ENCODE peak calls at places on chromosomes 6 and 20, in four cellular contexts. One of them, this sample, is unnamed.

GRCh38 chr6:33790306-33790855 is 1.5 kb upstream of the LEMD2 start:
- DNase-seq in ascending aorta: no peak
- DNase-seq in body of pancreas: no peak
- DNase-seq in ovary: no peak
- DNase-seq in this sample: no peak

GRCh38 chr6:159062965-159063364 is 18.2 kb upstream of the TAGAP start:
- DNase-seq in ascending aorta: no peak
- DNase-seq in body of pancreas: no peak
- DNase-seq in ovary: no peak
- DNase-seq in this sample: no peak

GRCh38 chr6:150751296-150751695 is 114.2 kb upstream of the MTHFD1L start:
- DNase-seq in ascending aorta: no peak
- DNase-seq in body of pancreas: no peak
- DNase-seq in ovary: no peak
- DNase-seq in this sample: no peak

GRCh38 chr20:15005300-15005986 is 668.0 kb upstream of the FLRT3 start:
- DNase-seq in ascending aorta: no peak
- DNase-seq in body of pancreas: no peak
- DNase-seq in ovary: no peak
- DNase-seq in this sample: no peak

GRCh38 chr6:21596379-21597242 is 3.1 kb downstream of the SOX4 start:
- DNase-seq in ascending aorta: no peak
- DNase-seq in body of pancreas: peak
- DNase-seq in ovary: peak
- DNase-seq in this sample: peak

GRCh38 chr6:15402401-15403045 is 156.7 kb downstream of the JARID2 start:
- DNase-seq in ascending aorta: no peak
- DNase-seq in body of pancreas: no peak
- DNase-seq in ovary: no peak
- DNase-seq in this sample: no peak

GRCh38 chr6:6918216-6918983 is 189.4 kb upstream of the RREB1 start:
- DNase-seq in ascending aorta: no peak
- DNase-seq in body of pancreas: no peak
- DNase-seq in ovary: no peak
- DNase-seq in this sample: no peak

GRCh38 chr6:1240766-1241165 is 71.1 kb upstream of the FOXQ1 start:
- DNase-seq in ascending aorta: no peak
- DNase-seq in body of pancreas: no peak
- DNase-seq in ovary: no peak
- DNase-seq in this sample: no peak

GRCh38 chr20:38181207-38181693 is 16.2 kb upstream of the TGM2 start:
- DNase-seq in ascending aorta: no peak
- DNase-seq in body of pancreas: no peak
- DNase-seq in ovary: no peak
- DNase-seq in this sample: no peak

GRCh38 chr6:26071135-26071534 is 16.1 kb upstream of the HFE start:
- DNase-seq in ascending aorta: no peak
- DNase-seq in body of pancreas: peak
- DNase-seq in ovary: no peak
- DNase-seq in this sample: no peak

GRCh38 chr6:26067367-26067766 is 19.9 kb upstream of the HFE start:
- DNase-seq in ascending aorta: no peak
- DNase-seq in body of pancreas: no peak
- DNase-seq in ovary: no peak
- DNase-seq in this sample: no peak

GRCh38 chr6:26064619-26065257 is 22.5 kb upstream of the HFE start:
- DNase-seq in ascending aorta: no peak
- DNase-seq in body of pancreas: peak
- DNase-seq in ovary: no peak
- DNase-seq in this sample: no peak

GRCh38 chr6:26068036-26068435 is 19.2 kb upstream of the HFE start:
- DNase-seq in ascending aorta: no peak
- DNase-seq in body of pancreas: no peak
- DNase-seq in ovary: no peak
- DNase-seq in this sample: no peak

GRCh38 chr6:26065952-26066380 is 21.3 kb upstream of the HFE start:
- DNase-seq in ascending aorta: no peak
- DNase-seq in body of pancreas: peak
- DNase-seq in ovary: peak
- DNase-seq in this sample: peak
- TF ChIP-seq CTCF in ascending aorta: peak
- TF ChIP-seq CTCF in body of pancreas: peak
- TF ChIP-seq CTCF in ovary: peak
- TF ChIP-seq CTCF in this sample: peak

GRCh38 chr6:139289233-139289632 is 2.6 kb downstream of the TXLNB start:
- DNase-seq in ascending aorta: no peak
- DNase-seq in body of pancreas: no peak
- DNase-seq in ovary: no peak
- DNase-seq in this sample: no peak

GRCh38 chr6:139288496-139289040 is 3.2 kb downstream of the TXLNB start:
- DNase-seq in ascending aorta: no peak
- DNase-seq in body of pancreas: no peak
- DNase-seq in ovary: no peak
- DNase-seq in this sample: no peak

GRCh38 chr6:139291813-139292619 is at the start of gene TXLNB:
- DNase-seq in ascending aorta: peak
- DNase-seq in body of pancreas: peak
- DNase-seq in ovary: peak
- DNase-seq in this sample: peak

GRCh38 chr6:139287868-139288267 is 3.9 kb downstream of the TXLNB start:
- DNase-seq in ascending aorta: no peak
- DNase-seq in body of pancreas: no peak
- DNase-seq in ovary: no peak
- DNase-seq in this sample: no peak

DNA sequence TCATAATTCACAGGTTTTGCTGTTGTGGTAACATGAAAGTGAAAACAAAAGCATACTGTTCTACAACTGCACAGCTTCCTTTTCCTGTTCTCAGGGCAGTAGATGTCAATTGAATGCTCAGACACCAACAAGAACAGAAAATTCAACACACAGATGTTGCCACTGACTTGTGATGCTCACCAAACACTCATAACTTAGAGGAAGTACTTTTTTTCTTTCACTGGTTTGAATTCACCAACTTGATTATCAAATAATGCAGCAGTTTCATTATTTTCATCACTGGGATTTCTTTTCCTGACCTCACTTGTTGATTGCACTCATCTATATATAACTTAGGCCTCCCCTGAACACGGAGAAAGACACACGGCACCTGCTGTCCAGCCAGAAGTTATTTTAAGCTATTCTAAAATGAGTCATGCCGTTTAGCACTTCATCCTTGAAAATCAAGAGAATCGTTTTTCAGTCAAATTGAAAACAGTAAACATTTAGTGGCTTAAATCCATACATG is 957 bp downstream of the TXLNB start:
- DNase-seq in ascending aorta: no peak
- DNase-seq in body of pancreas: no peak
- DNase-seq in ovary: peak
- DNase-seq in this sample: peak
- H3K4me3 ChIP-seq in ascending aorta: no peak
- H3K4me3 ChIP-seq in body of pancreas: no peak
- H3K4me3 ChIP-seq in ovary: peak
- H3K4me3 ChIP-seq in this sample: no peak

DNA sequence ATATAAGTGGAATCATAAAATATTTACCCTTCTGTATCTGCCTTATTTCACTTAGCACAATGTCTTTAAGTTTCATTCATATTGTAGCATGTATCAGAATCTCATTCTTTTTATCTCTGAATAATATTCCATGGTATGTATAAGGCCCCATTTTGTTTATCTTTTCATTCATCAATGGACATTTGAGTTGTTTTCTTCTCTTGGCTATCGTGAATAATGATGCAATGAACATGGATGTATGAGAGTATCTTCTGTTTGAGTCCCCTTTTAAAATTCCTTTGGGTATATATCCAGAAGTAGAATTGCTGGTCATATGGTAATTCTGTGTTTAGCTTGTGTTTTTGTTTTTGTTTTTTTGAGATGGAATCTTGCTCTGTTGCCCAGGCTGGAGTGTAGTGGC is 39.6 kb downstream of the E2F3 start:
- DNase-seq in ascending aorta: no peak
- DNase-seq in body of pancreas: no peak
- DNase-seq in ovary: no peak
- DNase-seq in this sample: no peak
- TF ChIP-seq CTCF in ascending aorta: no peak
- TF ChIP-seq CTCF in body of pancreas: no peak
- TF ChIP-seq CTCF in ovary: no peak
- TF ChIP-seq CTCF in this sample: no peak

DNA sequence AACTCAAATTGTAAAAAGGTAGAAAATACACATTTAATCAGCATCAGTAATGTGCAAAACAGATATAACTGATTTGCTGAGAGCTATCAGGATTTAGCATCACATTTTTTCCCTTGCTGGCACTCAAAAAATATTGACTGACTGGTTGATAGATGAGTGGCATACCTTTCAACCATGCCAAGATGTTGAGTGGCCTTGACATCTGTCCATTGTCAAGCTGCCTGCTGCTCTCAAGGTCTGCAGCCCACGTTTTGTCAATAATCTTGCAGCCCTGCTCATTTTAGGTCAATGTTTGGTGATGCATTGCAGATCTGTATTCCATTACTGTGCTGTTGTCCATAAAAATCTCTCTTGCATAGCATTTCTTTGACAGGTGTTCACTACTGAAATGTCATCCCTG is 111.7 kb downstream of the BFSP1 start:
- DNase-seq in ascending aorta: no peak
- DNase-seq in body of pancreas: no peak
- DNase-seq in ovary: no peak
- DNase-seq in this sample: no peak
- H3K4me3 ChIP-seq in ascending aorta: no peak
- H3K4me3 ChIP-seq in body of pancreas: no peak
- H3K4me3 ChIP-seq in ovary: no peak
- H3K4me3 ChIP-seq in this sample: no peak

DNA sequence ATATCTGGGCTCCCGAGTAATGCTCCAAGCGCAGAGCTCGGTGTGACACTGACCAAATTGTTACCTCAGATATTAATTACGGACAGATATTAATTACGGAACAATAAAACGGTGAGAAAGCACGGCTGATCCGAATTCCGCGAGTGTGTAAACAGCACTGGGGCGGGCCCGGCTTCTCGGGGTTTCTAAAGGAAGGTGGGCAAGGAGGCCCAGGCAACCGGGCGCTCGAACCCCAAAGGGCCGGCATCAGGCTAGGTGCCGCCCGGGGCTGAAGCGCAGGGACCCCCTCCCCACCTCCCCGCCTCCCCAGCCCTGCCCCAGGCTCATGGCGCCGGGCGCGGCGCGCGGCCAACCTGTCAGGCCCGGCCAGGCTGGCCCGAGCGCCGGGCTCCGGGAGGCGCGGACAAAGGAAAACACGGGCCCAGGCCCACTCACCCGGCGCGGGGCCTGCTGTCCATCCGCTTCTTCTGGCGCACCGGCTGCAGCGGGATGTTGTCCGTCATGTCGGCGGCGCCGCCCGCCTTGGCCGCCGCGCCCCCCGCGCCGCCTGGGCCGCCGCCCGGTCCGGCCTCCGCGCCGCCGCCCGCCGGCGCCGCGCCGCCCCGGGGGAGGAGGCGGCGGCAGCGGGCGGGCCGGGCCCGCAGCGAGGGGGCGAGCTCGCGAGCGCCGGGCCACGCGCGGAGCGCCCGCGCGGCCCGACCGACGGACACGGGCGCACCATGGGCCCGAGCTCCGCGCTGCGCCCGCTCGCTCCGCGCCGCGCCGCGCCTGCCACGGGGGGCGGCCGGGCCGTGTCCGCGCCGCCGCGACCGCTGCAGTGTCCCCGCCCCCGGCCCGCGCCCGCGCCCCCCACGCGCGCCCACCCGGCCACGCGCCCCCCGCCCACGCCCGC is at the start of gene ATP9A:
- DNase-seq in ascending aorta: no peak
- DNase-seq in body of pancreas: peak
- DNase-seq in ovary: peak
- DNase-seq in this sample: peak
- TF ChIP-seq CTCF in ascending aorta: no peak
- TF ChIP-seq CTCF in body of pancreas: no peak
- TF ChIP-seq CTCF in ovary: no peak
- TF ChIP-seq CTCF in this sample: no peak

GRCh38 chr20:3752386-3752759 is 15.2 kb downstream of the ADISSP start:
- DNase-seq in ascending aorta: no peak
- DNase-seq in body of pancreas: no peak
- DNase-seq in ovary: no peak
- DNase-seq in this sample: no peak
- H3K4me3 ChIP-seq in ascending aorta: peak
- H3K4me3 ChIP-seq in body of pancreas: no peak
- H3K4me3 ChIP-seq in ovary: no peak
- H3K4me3 ChIP-seq in this sample: peak

GRCh38 chr20:49858076-49858565 is 45.5 kb downstream of the SLC9A8 start:
- DNase-seq in ascending aorta: no peak
- DNase-seq in body of pancreas: no peak
- DNase-seq in ovary: no peak
- DNase-seq in this sample: no peak

GRCh38 chr20:49859011-49859410 is 46.4 kb downstream of the SLC9A8 start:
- DNase-seq in ascending aorta: no peak
- DNase-seq in body of pancreas: no peak
- DNase-seq in ovary: no peak
- DNase-seq in this sample: no peak

GRCh38 chr20:49854190-49854875 is 41.7 kb downstream of the SLC9A8 start:
- DNase-seq in ascending aorta: no peak
- DNase-seq in body of pancreas: no peak
- DNase-seq in ovary: no peak
- DNase-seq in this sample: no peak

GRCh38 chr20:49859807-49860206 is 47.2 kb downstream of the SLC9A8 start:
- DNase-seq in ascending aorta: no peak
- DNase-seq in body of pancreas: no peak
- DNase-seq in ovary: no peak
- DNase-seq in this sample: no peak

DNA sequence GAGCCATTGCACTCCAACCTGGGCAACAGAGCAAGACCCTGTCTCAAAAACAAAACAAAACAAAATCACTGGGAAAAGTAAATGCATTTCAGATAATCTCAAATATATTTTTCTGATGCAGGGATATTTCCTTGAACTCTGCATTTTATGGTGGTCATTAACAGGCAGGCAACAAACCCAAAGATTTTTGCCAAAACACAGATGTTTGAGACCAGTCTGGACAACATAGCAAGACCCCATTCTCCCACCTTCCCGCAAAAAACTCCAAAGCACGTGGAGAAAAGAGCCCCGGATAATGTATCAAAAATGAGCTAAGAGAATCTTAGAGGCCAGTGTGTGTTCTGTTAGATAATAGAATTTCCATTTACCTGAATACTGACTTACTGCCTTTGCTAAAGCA is 44.3 kb downstream of the SLC9A8 start:
- DNase-seq in ascending aorta: no peak
- DNase-seq in body of pancreas: no peak
- DNase-seq in ovary: no peak
- DNase-seq in this sample: no peak
- TF ChIP-seq CTCF in ascending aorta: no peak
- TF ChIP-seq CTCF in body of pancreas: no peak
- TF ChIP-seq CTCF in ovary: no peak
- TF ChIP-seq CTCF in this sample: no peak

GRCh38 chr6:165574220-165574619 is 88.8 kb downstream of the PDE10A start:
- DNase-seq in ascending aorta: no peak
- DNase-seq in body of pancreas: no peak
- DNase-seq in ovary: no peak
- DNase-seq in this sample: no peak
- H3K4me3 ChIP-seq in ascending aorta: no peak
- H3K4me3 ChIP-seq in body of pancreas: no peak
- H3K4me3 ChIP-seq in ovary: no peak
- H3K4me3 ChIP-seq in this sample: no peak